ENCODE peak calls at places on chromosomes 1 and 21, in seven cellular contexts. C is T1000, H is A549, P is brain microvascular endothelial cell, G is activated T-cell treated with anti-CD3 and anti-CD28 coated beads for 48 hours, V is MCF 10A, A is DMS 273 treated with DMSO at 0.1 percent for 48 hours. D is an unnamed sample.

GRCh38 chr1:210358511-210359148 is 29.9 kb downstream of the HHAT start:
- DNase-seq in V (peak), H (no peak), G (no peak), P (no peak), A (no peak), C (no peak), D (no peak)

GRCh38 chr1:8194481-8195227 is 123.3 kb upstream of the SLC45A1 start:
- DNase-seq in H (peak), A (no peak), V (peak), P (peak), C (no peak), G (no peak), D (peak)

GRCh38 chr21:41681336-41681801 is 85.5 kb downstream of the RIPK4 start:
- DNase-seq in G (no peak), P (no peak), H (no peak), A (no peak), C (no peak), V (no peak), D (no peak)

GRCh38 chr1:116359060-116359830 is 13.8 kb upstream of the ATP1A1 start:
- DNase-seq in A (no peak), C (no peak), V (peak), G (no peak), P (peak), H (no peak), D (peak)

GRCh38 chr1:33724348-33724747 is 139.5 kb upstream of the HMGB4 start:
- DNase-seq in V (no peak), G (no peak), P (no peak), H (no peak), C (no peak), A (no peak), D (no peak)

GRCh38 chr1:3436451-3436850 is 18.0 kb upstream of the ARHGEF16 start:
- DNase-seq in A (no peak), C (no peak), G (no peak), H (no peak), V (no peak), P (no peak), D (no peak)

GRCh38 chr1:202084791-202085681 is 37.7 kb upstream of the GPR37L1 start:
- DNase-seq in A (no peak), P (no peak), C (no peak), H (peak), V (peak), G (no peak), D (no peak)

GRCh38 chr1:17724150-17724549 is 31.0 kb upstream of the ACTL8 start:
- DNase-seq in H (no peak), V (no peak), A (no peak), P (no peak), G (no peak), C (no peak), D (no peak)

GRCh38 chr1:2258122-2258812 is 30.1 kb downstream of the SKI start:
- DNase-seq in V (no peak), H (no peak), A (no peak), G (no peak), P (no peak), C (no peak), D (peak)

GRCh38 chr1:71964188-71964587 is 318.2 kb downstream of the NEGR1 start:
- DNase-seq in A (no peak), C (no peak), P (peak), G (no peak), V (no peak), H (no peak), D (no peak)

GRCh38 chr1:33443067-33443704 is 12.3 kb upstream of the PHC2 start:
- DNase-seq in G (no peak), A (no peak), V (peak), H (no peak), C (no peak), P (no peak), D (no peak)

GRCh38 chr1:165369255-165369848 is 12.8 kb upstream of the LMX1A start:
- DNase-seq in G (peak), C (no peak), P (peak), V (peak), H (peak), A (peak), D (peak)

GRCh38 chr1:110319332-110320167 is 19.6 kb upstream of the RBM15 start:
- DNase-seq in H (no peak), G (no peak), A (no peak), C (no peak), P (no peak), V (peak), D (no peak)

GRCh38 chr1:119286587-119287181 is 81.9 kb upstream of the HAO2 start:
- DNase-seq in A (no peak), C (peak), P (peak), V (peak), H (peak), G (peak), D (peak)

GRCh38 chr1:178723541-178723940 is 1.5 kb upstream of the RALGPS2 start:
- DNase-seq in P (no peak), A (no peak), H (no peak), V (peak), G (no peak), C (no peak), D (peak)

GRCh38 chr1:211738709-211739301 is 63.4 kb upstream of the NEK2 start:
- DNase-seq in A (no peak), V (no peak), G (no peak), H (no peak), P (no peak), C (no peak), D (no peak)

GRCh38 chr1:116504308-116505156 is 66.3 kb downstream of the CD58 start:
- DNase-seq in A (no peak), H (peak), P (peak), G (peak), V (peak), C (no peak), D (peak)

GRCh38 chr21:39633043-39633442 is 20.3 kb downstream of the B3GALT5 start:
- DNase-seq in V (peak), G (no peak), A (no peak), C (no peak), H (no peak), P (peak), D (no peak)

GRCh38 chr1:65688215-65688566 is 104.5 kb upstream of the PDE4B start:
- DNase-seq in A (no peak), V (no peak), G (no peak), C (no peak), H (no peak), P (no peak), D (no peak)

GRCh38 chr1:41955461-41956159 is 36.9 kb upstream of the HIVEP3 start:
- DNase-seq in V (peak), A (no peak), H (peak), P (peak), G (no peak), C (peak), D (peak)

GRCh38 chr21:41043008-41043407 is 125.0 kb upstream of the BACE2 start:
- DNase-seq in P (no peak), C (no peak), H (peak), A (no peak), G (no peak), V (peak), D (no peak)

GRCh38 chr1:119859647-119860046 is 36.7 kb downstream of the ADAM30 start:
- DNase-seq in H (peak), P (peak), G (no peak), C (no peak), A (no peak), V (peak), D (peak)

GRCh38 chr1:10663668-10664035 is 132.8 kb downstream of the CASZ1 start:
- DNase-seq in A (no peak), G (no peak), P (peak), C (no peak), H (no peak), V (no peak), D (peak)

GRCh38 chr1:94819945-94820746 is at the start of gene SLC44A3:
- DNase-seq in A (no peak), V (peak), G (peak), C (no peak), H (peak), P (no peak), D (peak)